ENCODE peak calls at places on chromosomes 5 and 9, in four cellular contexts. B, R, M and P are unnamed samples.
A peak's percentile ranks its signal among the peaks of the same experiment; 100 is the strongest.

GRCh38 chr9:6055213-6055612 is 39.8 kb upstream of the RANBP6 start:
- DNase-seq in R (peak; percentile 42), M (peak; percentile 17), B (peak; percentile 74), P (peak; percentile 97)

GRCh38 chr5:100694100-100694499 is 158.9 kb downstream of the FAM174A start:
- DNase-seq in M (no peak), B (no peak), R (no peak), P (no peak)

GRCh38 chr5:90477073-90477472 is 2.4 kb downstream of the POLR3G start:
- DNase-seq in M (no peak), R (no peak), B (no peak), P (no peak)

GRCh38 chr5:101678494-101679193 is 617.4 kb downstream of the SLCO4C1 start:
- DNase-seq in M (peak; percentile 8), R (peak; percentile 34), B (peak; percentile 64), P (peak; percentile 3)

GRCh38 chr9:123893831-123894460 is 36.0 kb downstream of the DENND1A start:
- DNase-seq in B (peak; percentile 41), R (no peak), M (no peak), P (peak; percentile 2)

GRCh38 chr9:132670816-132671371 is 630 bp downstream of the GTF3C4 start:
- DNase-seq in M (peak; percentile 63), B (peak; percentile 50), R (no peak), P (no peak)

GRCh38 chr9:15885464-15885863 is 332.6 kb downstream of the CCDC171 start:
- DNase-seq in M (no peak), B (no peak), R (no peak), P (no peak)

GRCh38 chr5:176541338-176542134 is 4.3 kb upstream of the RNF44 start:
- DNase-seq in M (peak; percentile 67), B (peak; percentile 42), R (peak; percentile 48), P (no peak)

GRCh38 chr9:125822902-125823301 is 75.7 kb downstream of the PBX3 start:
- DNase-seq in R (no peak), B (no peak), M (no peak), P (no peak)

GRCh38 chr5:158398360-158399201 is 539.6 kb upstream of the CLINT1 start:
- DNase-seq in M (no peak), R (no peak), B (no peak), P (no peak)

GRCh38 chr5:65482280-65482726 is 583 bp upstream of the ADAMTS6 start:
- DNase-seq in R (no peak), M (no peak), B (peak; percentile 34), P (no peak)

GRCh38 chr5:173969167-173970049 is 19.6 kb upstream of the C5orf47 start:
- DNase-seq in B (peak; percentile 41), R (no peak), M (no peak), P (no peak)

GRCh38 chr5:133222979-133223378 is 171.2 kb downstream of the HSPA4 start:
- DNase-seq in M (no peak), R (no peak), B (no peak), P (no peak)

GRCh38 chr9:14314929-14315753 is 1.2 kb upstream of the NFIB start:
- DNase-seq in M (no peak), B (peak; percentile 79), R (peak; percentile 95), P (no peak)

GRCh38 chr5:159097461-159098284 is 2.0 kb downstream of the EBF1 start:
- DNase-seq in M (no peak), B (peak; percentile 70), R (peak; percentile 64), P (peak; percentile 23)

GRCh38 chr9:116943970-116944369 is 256.9 kb downstream of the TRIM32 start:
- DNase-seq in M (no peak), B (no peak), R (no peak), P (no peak)

GRCh38 chr5:169873642-169874041 is 106.7 kb downstream of the INSYN2B start:
- DNase-seq in B (no peak), R (peak; percentile 21), M (no peak), P (no peak)

GRCh38 chr5:10091701-10092100 is 158.0 kb downstream of the ATPSCKMT start:
- DNase-seq in M (no peak), B (no peak), R (no peak), P (no peak)

GRCh38 chr5:138685052-138685755 is 68.0 kb upstream of the CTNNA1 start:
- DNase-seq in B (no peak), R (no peak), M (no peak), P (no peak)

GRCh38 chr9:134717793-134718645 is 76.4 kb downstream of the COL5A1 start:
- DNase-seq in R (no peak), B (no peak), M (no peak), P (no peak)

GRCh38 chr9:21931428-21931827 is 62.8 kb downstream of the CDKN2A start:
- DNase-seq in R (no peak), M (no peak), B (no peak), P (no peak)

GRCh38 chr9:91017245-91017644 is 215.6 kb downstream of the SYK start:
- DNase-seq in R (no peak), M (no peak), B (no peak), P (no peak)

GRCh38 chr9:116760636-116761035 is 73.5 kb downstream of the TRIM32 start:
- DNase-seq in M (no peak), B (no peak), R (no peak), P (no peak)

GRCh38 chr5:33075731-33076130 is 364.6 kb downstream of the NPR3 start:
- DNase-seq in R (no peak), M (no peak), B (no peak), P (no peak)

GRCh38 chr9:114995681-114996221 is 65.4 kb upstream of the TNFSF8 start:
- DNase-seq in M (no peak), B (no peak), R (no peak), P (no peak)

GRCh38 chr5:172533399-172534228 is 79.3 kb upstream of the SH3PXD2B start:
- DNase-seq in M (no peak), B (peak; percentile 20), R (no peak), P (no peak)

GRCh38 chr5:62652225-62652624 is 73.6 kb downstream of the LRRC70 start:
- DNase-seq in R (no peak), B (no peak), M (no peak), P (no peak)

GRCh38 chr9:134294228-134295071 is 31.8 kb upstream of the RXRA start:
- DNase-seq in B (peak; percentile 66), M (no peak), R (peak; percentile 46), P (no peak)

GRCh38 chr5:71830626-71831539 is 111.8 kb downstream of the CARTPT start:
- DNase-seq in M (no peak), B (peak; percentile 84), R (peak; percentile 76), P (peak; percentile 73)

GRCh38 chr5:17203329-17204132 is 13.9 kb upstream of the BASP1 start:
- DNase-seq in R (peak; percentile 26), B (peak; percentile 85), M (no peak), P (no peak)

GRCh38 chr9:77793909-77794308 is 145.8 kb upstream of the GNA14 start:
- DNase-seq in B (peak; percentile 31), R (no peak), M (no peak), P (no peak)

GRCh38 chr9:17005085-17005484 is 129.8 kb upstream of the CNTLN start:
- DNase-seq in B (peak; percentile 76), M (no peak), R (peak; percentile 54), P (no peak)

GRCh38 chr5:167964529-167964928 is 326.9 kb upstream of the WWC1 start:
- DNase-seq in R (no peak), B (no peak), M (no peak), P (no peak)

GRCh38 chr5:932628-933250 is 40.1 kb downstream of the TRIP13 start:
- DNase-seq in M (no peak), R (no peak), B (no peak), P (no peak)

GRCh38 chr5:173645437-173645807 is 29.0 kb upstream of the BOD1 start:
- DNase-seq in R (no peak), B (peak; percentile 62), M (no peak), P (no peak)

GRCh38 chr5:28009526-28010025 is 971.2 kb upstream of the CDH9 start:
- DNase-seq in M (no peak), R (no peak), B (no peak), P (no peak)